ENCODE peak calls at places on chromosome 16, in six cellular contexts. Z, Q, A, T, H and D are unnamed samples.

GRCh38 chr16:87060026-87060986 is 256.9 kb downstream of the C16orf95 start:
- DNase-seq in A (no peak), Q (no peak), T (peak), Z (no peak), H (no peak), D (peak)

GRCh38 chr16:87043273-87044030 is 273.7 kb downstream of the C16orf95 start:
- DNase-seq in A (no peak), Q (no peak), Z (no peak), T (no peak), H (no peak), D (no peak)

GRCh38 chr16:86702824-86703588 is 124.7 kb downstream of the FOXL1 start:
- DNase-seq in T (no peak), Z (no peak), H (no peak), Q (no peak), A (no peak), D (no peak)

GRCh38 chr16:56710181-56710737 is 19.7 kb upstream of the NUP93 start:
- DNase-seq in Q (no peak), T (no peak), A (no peak), H (no peak), Z (no peak), D (no peak)

GRCh38 chr16:73846292-73846849 is 450.2 kb upstream of the PSMD7 start:
- DNase-seq in Q (no peak), H (no peak), T (no peak), A (no peak), Z (no peak), D (no peak)

GRCh38 chr16:87441886-87442580 is 49.9 kb downstream of the MAP1LC3B start:
- DNase-seq in A (no peak), H (peak), Q (no peak), Z (no peak), T (no peak), D (no peak)

GRCh38 chr16:77637939-77638338 is 84.4 kb upstream of the NUDT7 start:
- DNase-seq in Q (no peak), A (no peak), H (no peak), Z (no peak), T (no peak), D (no peak)

GRCh38 chr16:1413684-1414531 is 596 bp downstream of the UNKL start:
- DNase-seq in A (peak), H (peak), T (peak), Q (peak), Z (peak), D (peak)

GRCh38 chr16:2228161-2228824 is 4.9 kb downstream of the E4F1 start:
- DNase-seq in Q (no peak), H (no peak), T (no peak), Z (no peak), A (no peak), D (no peak)

GRCh38 chr16:69890114-69890890 is 60.8 kb upstream of the CLEC18A start:
- DNase-seq in Z (no peak), Q (no peak), H (peak), T (peak), A (peak), D (no peak)

GRCh38 chr16:30972872-30973271 is 12.1 kb upstream of the HSD3B7 start:
- DNase-seq in Q (no peak), T (no peak), H (no peak), A (no peak), Z (no peak), D (no peak)

GRCh38 chr16:86707171-86707570 is 128.8 kb downstream of the FOXL1 start:
- DNase-seq in Z (no peak), T (no peak), H (no peak), A (no peak), Q (no peak), D (no peak)

GRCh38 chr16:67349172-67349571 is 22.6 kb downstream of the LRRC36 start:
- DNase-seq in T (peak), A (no peak), Q (peak), Z (no peak), H (peak), D (peak)

GRCh38 chr16:2339521-2340484 is 725 bp downstream of the ABCA3 start:
- DNase-seq in H (peak), Z (peak), Q (peak), A (peak), T (peak), D (no peak)

GRCh38 chr16:51453296-51453695 is 302.2 kb upstream of the SALL1 start:
- DNase-seq in H (no peak), T (no peak), Q (no peak), A (no peak), Z (no peak), D (no peak)

GRCh38 chr16:88836791-88837190 is 20.0 kb downstream of the GALNS start:
- DNase-seq in A (no peak), H (no peak), Z (no peak), Q (no peak), T (no peak), D (no peak)

GRCh38 chr16:9297437-9298113 is 206.1 kb downstream of the HAPSTR1 start:
- DNase-seq in T (no peak), Q (no peak), H (peak), A (no peak), Z (no peak), D (peak)

GRCh38 chr16:89037261-89038152 is 56.1 kb upstream of the ACSF3 start:
- DNase-seq in Z (no peak), A (no peak), H (peak), Q (peak), T (no peak), D (peak)

GRCh38 chr16:4016648-4017047 is 99.6 kb downstream of the ADCY9 start:
- DNase-seq in H (no peak), T (no peak), Q (no peak), A (no peak), Z (no peak), D (no peak)

GRCh38 chr16:86121611-86122010 is 222.6 kb downstream of the IRF8 start:
- DNase-seq in Z (no peak), Q (no peak), A (no peak), H (no peak), T (no peak), D (no peak)

GRCh38 chr16:66254106-66254505 is 112.4 kb upstream of the CDH5 start:
- DNase-seq in Q (no peak), H (no peak), T (no peak), A (no peak), Z (no peak), D (no peak)

GRCh38 chr16:9658586-9658985 is 523.6 kb downstream of the GRIN2A start:
- DNase-seq in Q (no peak), A (no peak), Z (no peak), T (no peak), H (no peak), D (no peak)

GRCh38 chr16:77219437-77219836 is 20.2 kb downstream of the SYCE1L start:
- DNase-seq in H (no peak), Q (no peak), A (no peak), T (no peak), Z (no peak), D (no peak)

GRCh38 chr16:71364306-71364705 is 5.8 kb downstream of the CALB2 start:
- DNase-seq in Q (no peak), T (no peak), H (no peak), A (no peak), Z (no peak), D (no peak)

GRCh38 chr16:69644790-69645189 is 79.0 kb downstream of the NFAT5 start:
- DNase-seq in Q (no peak), T (no peak), H (no peak), A (no peak), Z (no peak), D (no peak)